ENCODE peak calls at places on chromosome 1, in seven cellular contexts. A, X, W, M, R, I and J are unnamed samples.

GRCh38 chr1:201265771-201266170 is 17.5 kb upstream of the PKP1 start:
- DNase-seq in M (no peak), W (no peak), X (no peak), R (no peak), A (no peak), I (no peak), J (no peak)

GRCh38 chr1:55067022-55067781 is 27.9 kb downstream of the PCSK9 start:
- DNase-seq in A (no peak), X (no peak), I (no peak), M (peak; percentile 38), W (no peak), R (no peak), J (no peak)

GRCh38 chr1:100400332-100400933 is 48.1 kb downstream of the CDC14A start:
- DNase-seq in I (no peak), W (no peak), A (no peak), X (no peak), M (peak; percentile 20), R (no peak), J (no peak)

GRCh38 chr1:17276568-17276967 is 27.7 kb downstream of the PADI3 start:
- DNase-seq in R (no peak), X (no peak), W (no peak), A (peak; percentile 38), M (no peak), I (no peak), J (no peak)

GRCh38 chr1:47875831-47876586 is 121.2 kb downstream of the TRABD2B start:
- DNase-seq in W (peak; percentile 31), A (no peak), M (no peak), X (no peak), R (no peak), I (no peak), J (no peak)

GRCh38 chr1:19260211-19261138 is 8.9 kb downstream of the MRTO4 start:
- DNase-seq in W (no peak), I (no peak), X (no peak), R (peak; percentile 59), A (peak; percentile 18), M (no peak), J (no peak)

GRCh38 chr1:29264773-29265389 is 28.6 kb downstream of the PTPRU start:
- DNase-seq in I (no peak), W (no peak), M (no peak), A (no peak), X (no peak), R (no peak), J (no peak)

GRCh38 chr1:194233069-194233468 is 1046.7 kb upstream of the B3GALT2 start:
- DNase-seq in A (no peak), X (no peak), I (no peak), R (no peak), W (no peak), M (no peak), J (no peak)

GRCh38 chr1:156725683-156726280 is 2.5 kb upstream of the METTL25B start:
- DNase-seq in R (peak; percentile 80), M (peak; percentile 95), A (peak; percentile 85), X (peak; percentile 90), I (peak; percentile 93), W (peak; percentile 92), J (peak; percentile 78)

GRCh38 chr1:156640842-156641706 is 843 bp upstream of the BCAN start:
- DNase-seq in M (no peak), R (no peak), A (no peak), W (no peak), X (no peak), I (no peak), J (no peak)

GRCh38 chr1:223811634-223812101 is 34.1 kb downstream of the TP53BP2 start:
- DNase-seq in M (no peak), X (no peak), W (no peak), A (no peak), R (no peak), I (no peak), J (no peak)
- TF ChIP-seq CTCF in M (no peak), X (no peak), W (peak; percentile 31), A (peak; percentile 34), R (peak; percentile 44), I (peak; percentile 47), J (peak; percentile 45)

GRCh38 chr1:81559662-81560350 is 240.9 kb upstream of the ADGRL2 start:
- DNase-seq in M (no peak), A (no peak), I (no peak), W (no peak), R (no peak), X (no peak), J (no peak)
- TF ChIP-seq CTCF in M (no peak), A (peak; percentile 27), I (peak; percentile 27), W (peak; percentile 22), R (peak; percentile 35), X (peak; percentile 45), J (peak; percentile 23)

DNA sequence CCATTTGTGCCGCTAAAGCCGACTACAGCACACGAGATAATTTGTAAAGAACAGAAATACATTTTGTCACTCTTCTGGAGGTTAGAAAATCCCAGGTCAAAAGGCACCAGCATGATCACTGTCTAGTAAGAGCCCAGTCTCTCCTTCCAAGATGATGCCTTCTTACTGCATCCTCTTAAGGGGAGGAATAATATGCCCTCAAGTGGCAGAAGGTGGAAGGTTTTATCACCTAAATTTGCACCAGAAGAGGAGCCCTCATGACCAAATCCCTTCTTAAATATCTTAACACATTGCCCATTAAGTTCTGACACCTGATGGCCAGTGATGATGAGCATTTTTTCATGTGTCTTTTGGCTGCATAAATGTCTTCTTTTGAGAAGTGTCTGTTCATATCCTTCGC is 326.7 kb upstream of the RGS18 start:
- DNase-seq in R (no peak), W (no peak), I (no peak), X (no peak), A (no peak), M (no peak), J (no peak)
- TF ChIP-seq CTCF in R (no peak), W (no peak), I (no peak), X (no peak), A (no peak), M (no peak), J (no peak)

DNA sequence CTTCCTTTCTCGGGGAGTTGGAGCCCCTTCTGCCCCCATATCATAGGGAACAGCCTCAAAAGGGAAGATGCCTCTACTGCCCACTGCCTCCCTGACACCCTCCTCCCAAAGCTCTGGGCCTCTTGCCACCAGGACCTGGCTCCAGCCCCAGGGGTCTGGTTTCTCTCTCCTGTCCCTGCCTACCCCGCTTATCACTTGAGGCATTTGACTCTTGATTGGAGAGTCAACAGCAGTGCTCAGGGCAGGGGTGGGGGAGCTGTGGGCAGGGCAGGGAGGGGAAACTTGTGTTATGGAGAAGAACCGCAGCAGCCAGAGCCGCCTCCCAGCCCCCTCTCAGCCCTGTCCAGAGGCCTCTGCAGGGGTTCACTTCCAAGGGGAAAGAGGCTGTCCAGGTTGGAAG is 573 bp downstream of the TRIM63 start:
- DNase-seq in M (no peak), W (no peak), X (no peak), I (no peak), A (no peak), R (no peak), J (no peak)
- TF ChIP-seq CTCF in M (no peak), W (no peak), X (no peak), I (no peak), A (no peak), R (no peak), J (no peak)

GRCh38 chr1:6142036-6142621 is 38.0 kb downstream of the CHD5 start:
- DNase-seq in M (no peak), X (no peak), W (no peak), A (no peak), R (no peak), I (no peak), J (no peak)

GRCh38 chr1:6140413-6140812 is 39.7 kb downstream of the CHD5 start:
- DNase-seq in M (no peak), R (no peak), W (no peak), A (no peak), X (no peak), I (peak; percentile 18), J (no peak)

GRCh38 chr1:6143392-6143791 is 36.7 kb downstream of the CHD5 start:
- DNase-seq in W (no peak), A (no peak), M (no peak), R (no peak), I (no peak), X (no peak), J (no peak)

GRCh38 chr1:6142734-6143133 is 37.4 kb downstream of the CHD5 start:
- DNase-seq in M (no peak), W (no peak), R (no peak), I (no peak), X (no peak), A (no peak), J (no peak)

DNA sequence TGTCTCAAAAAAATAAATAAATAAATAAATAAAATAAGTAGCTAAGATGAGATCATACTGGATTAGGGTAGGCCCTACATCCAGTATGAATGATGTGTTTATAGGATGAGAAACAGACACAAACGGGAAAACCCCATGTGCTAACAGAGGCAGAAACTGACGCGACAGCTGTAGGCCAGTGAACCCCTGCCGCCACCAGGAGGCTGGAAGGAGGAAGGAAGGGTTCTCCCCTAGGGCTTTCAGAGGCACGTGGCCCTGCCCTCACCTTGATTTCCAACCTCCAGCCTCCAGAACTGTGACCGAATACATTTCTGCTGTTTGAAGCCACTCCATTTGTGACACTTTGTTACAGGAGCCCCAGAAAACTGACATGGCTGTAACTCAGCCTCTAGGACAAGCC is 38.5 kb downstream of the CHD5 start:
- DNase-seq in A (no peak), M (no peak), I (no peak), R (no peak), X (no peak), W (no peak), J (no peak)
- TF ChIP-seq CTCF in A (no peak), M (no peak), I (no peak), R (no peak), X (no peak), W (peak; percentile 9), J (peak; percentile 20)